ENCODE peak calls at places on chromosomes 13 and 19, in eight cellular contexts. J is tibial nerve, E is Peyer's patch, C is ovary, A is stomach, U is body of pancreas, T is breast epithelium, M is adrenal gland. K is an unnamed sample.

GRCh38 chr19:39915101-39915847 is 19.2 kb downstream of the FCGBP start:
- DNase-seq in J (no peak), E (no peak), C (no peak), A (peak; percentile 24), U (no peak), T (no peak), M (no peak), K (no peak)

GRCh38 chr13:59012731-59013130 is 1151.0 kb downstream of the DIAPH3 start:
- DNase-seq in J (no peak), E (no peak), C (no peak), A (no peak), U (no peak), T (no peak), M (no peak), K (no peak)

GRCh38 chr19:35124098-35125060 is 8.8 kb downstream of the FXYD3 start:
- DNase-seq in J (peak; percentile 93), E (peak; percentile 81), C (peak; percentile 93), A (peak; percentile 96), U (peak; percentile 98), T (peak; percentile 94), M (peak; percentile 95), K (peak; percentile 97)

GRCh38 chr13:83184819-83185218 is 697.5 kb downstream of the SLITRK1 start:
- DNase-seq in J (no peak), E (no peak), C (no peak), A (no peak), U (no peak), T (no peak), M (no peak), K (no peak)

GRCh38 chr13:94705081-94705751 is 7.1 kb downstream of the SOX21 start:
- DNase-seq in J (no peak), E (no peak), C (no peak), A (no peak), U (no peak), T (no peak), M (no peak), K (no peak)

GRCh38 chr13:98094678-98095266 is 48.1 kb upstream of the FARP1 start:
- DNase-seq in J (no peak), E (no peak), C (no peak), A (no peak), U (no peak), T (no peak), M (no peak), K (no peak)

GRCh38 chr19:2547033-2547680 is 71.2 kb downstream of the GADD45B start:
- DNase-seq in J (no peak), E (no peak), C (no peak), A (no peak), U (no peak), T (no peak), M (no peak), K (no peak)

GRCh38 chr13:51423766-51424165 is 29.1 kb downstream of the INTS6 start:
- DNase-seq in J (no peak), E (no peak), C (no peak), A (no peak), U (no peak), T (no peak), M (no peak), K (no peak)

GRCh38 chr13:31896427-31896826 is 135.1 kb upstream of the FRY start:
- DNase-seq in J (no peak), E (no peak), C (no peak), A (no peak), U (no peak), T (no peak), M (no peak), K (no peak)

GRCh38 chr13:107641574-107641973 is 573.8 kb downstream of the LIG4 start:
- DNase-seq in J (no peak), E (no peak), C (no peak), A (no peak), U (no peak), T (no peak), M (no peak), K (no peak)

GRCh38 chr13:66803759-66804456 is 426.2 kb downstream of the PCDH9 start:
- DNase-seq in J (no peak), E (no peak), C (no peak), A (no peak), U (no peak), T (no peak), M (no peak), K (no peak)

GRCh38 chr19:1923319-1923718 is 17.7 kb upstream of the CSNK1G2 start:
- DNase-seq in J (no peak), E (peak; percentile 68), C (no peak), A (no peak), U (no peak), T (no peak), M (no peak), K (no peak)

GRCh38 chr19:49590071-49590970 is 661 bp upstream of the PRR12 start:
- DNase-seq in J (peak; percentile 90), E (peak; percentile 100), C (peak; percentile 90), A (peak; percentile 99), U (peak; percentile 97), T (peak; percentile 98), M (peak; percentile 97), K (peak; percentile 93)

GRCh38 chr19:14088634-14089411 is 1.7 kb downstream of the SAMD1 start:
- DNase-seq in J (no peak), E (no peak), C (no peak), A (no peak), U (no peak), T (no peak), M (no peak), K (no peak)

GRCh38 chr19:14090509-14091085 is at the start of gene SAMD1:
- DNase-seq in J (peak; percentile 89), E (peak; percentile 91), C (peak; percentile 94), A (peak; percentile 93), U (peak; percentile 94), T (peak; percentile 88), M (peak; percentile 93), K (peak; percentile 94)

GRCh38 chr19:14091086-14091884 is 734 bp upstream of the SAMD1 start:
- DNase-seq in J (peak; percentile 59), E (no peak), C (no peak), A (no peak), U (peak; percentile 43), T (no peak), M (no peak), K (peak; percentile 56)

GRCh38 chr19:14089412-14089661 is 1.2 kb downstream of the SAMD1 start:
- DNase-seq in J (no peak), E (no peak), C (no peak), A (no peak), U (no peak), T (no peak), M (no peak), K (no peak)

DNA sequence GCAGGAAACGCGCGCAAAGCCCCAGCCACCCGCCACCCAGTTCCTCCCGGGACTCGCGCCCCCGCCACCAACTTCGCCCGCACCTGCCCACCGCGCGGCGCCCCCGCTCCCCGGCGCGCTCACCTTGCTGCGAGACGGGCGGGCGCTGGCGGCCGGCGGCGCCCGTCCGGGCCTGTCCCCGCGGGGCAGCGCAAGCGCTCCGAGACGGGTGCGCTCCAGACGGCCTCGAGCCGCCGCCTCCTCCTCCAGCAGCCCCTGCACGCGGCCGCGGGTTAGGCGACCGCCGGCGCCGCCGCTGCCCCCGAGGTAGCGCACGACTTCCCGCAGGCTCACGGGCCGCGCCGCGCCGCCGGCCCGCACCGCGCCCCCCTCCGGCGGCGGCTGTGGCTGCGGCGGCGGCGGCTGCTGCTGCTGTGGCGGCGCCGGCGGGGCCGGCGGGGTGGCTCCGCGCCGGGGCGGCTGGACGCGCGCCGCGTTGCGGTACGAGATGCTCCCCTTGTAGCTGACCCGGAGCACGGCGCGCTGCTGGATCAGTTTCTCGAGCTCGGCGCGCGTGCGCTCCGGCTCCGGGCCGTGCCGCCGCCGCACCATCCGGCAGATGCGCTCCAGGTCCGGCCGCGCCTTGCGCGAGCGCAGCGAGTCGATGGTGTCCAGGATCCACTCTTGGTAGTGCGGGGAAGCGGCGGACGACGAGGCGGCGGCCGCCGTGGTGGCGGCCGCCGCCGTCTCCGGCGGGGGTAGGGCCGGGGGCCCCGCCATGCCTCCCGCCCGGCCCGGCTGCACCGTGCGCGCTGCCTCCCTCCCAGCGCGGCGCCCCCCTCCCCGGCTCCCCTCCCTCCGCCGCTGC is 666 bp downstream of the SAMD1 start:
- DNase-seq in J (no peak), E (peak; percentile 36), C (peak; percentile 53), A (peak; percentile 62), U (peak; percentile 53), T (no peak), M (peak; percentile 65), K (peak; percentile 53)
- TF ChIP-seq CTCF in J (no peak), E (no peak), C (no peak), A (peak; percentile 21), U (no peak), T (peak; percentile 16), M (no peak), K (no peak)

DNA sequence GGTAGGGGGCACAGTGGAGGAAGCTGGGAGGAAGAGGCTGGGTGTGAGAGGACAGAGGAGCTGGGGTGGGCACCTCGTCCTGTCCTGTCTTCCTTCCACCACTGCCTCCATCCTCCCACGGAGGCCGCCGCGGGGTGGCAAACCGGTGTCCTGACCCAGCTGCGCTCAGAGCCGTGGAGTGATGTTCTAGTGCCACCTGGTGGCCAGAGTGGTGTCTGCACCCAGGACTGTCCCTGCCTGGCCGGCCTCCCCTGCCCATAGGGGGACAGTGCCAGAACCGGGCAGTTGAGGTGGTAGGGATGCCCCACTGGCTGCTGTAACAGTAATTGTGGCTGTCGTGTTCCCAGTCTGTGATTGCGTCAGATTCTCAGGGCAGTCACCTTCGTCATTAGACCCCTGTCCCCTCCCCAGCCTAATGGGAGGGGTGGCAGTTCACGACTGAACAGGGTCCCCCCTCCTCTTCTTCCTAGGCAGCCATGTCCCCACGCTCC is 11.1 kb upstream of the ARRDC2 start:
- DNase-seq in J (peak; percentile 80), E (peak; percentile 82), C (peak; percentile 79), A (peak; percentile 91), U (peak; percentile 87), T (peak; percentile 89), M (peak; percentile 84), K (peak; percentile 87)
- TF ChIP-seq POLR2A in J (no peak), E (no peak), C (peak; percentile 30), A (no peak), U (no peak), T (no peak), M (no peak), K (no peak)

GRCh38 chr13:112204881-112205327 is 138.0 kb downstream of the SOX1 start:
- DNase-seq in J (no peak), E (no peak), C (no peak), A (no peak), U (peak; percentile 62), T (no peak), M (peak; percentile 19), K (peak; percentile 48)

GRCh38 chr13:112202966-112203365 is 136.0 kb downstream of the SOX1 start:
- DNase-seq in J (no peak), E (no peak), C (no peak), A (no peak), U (no peak), T (no peak), M (no peak), K (no peak)

GRCh38 chr13:112203614-112204013 is 136.7 kb downstream of the SOX1 start:
- DNase-seq in J (no peak), E (no peak), C (no peak), A (no peak), U (no peak), T (no peak), M (no peak), K (no peak)

GRCh38 chr13:112205990-112206389 is 139.0 kb downstream of the SOX1 start:
- DNase-seq in J (no peak), E (no peak), C (no peak), A (no peak), U (no peak), T (no peak), M (no peak), K (no peak)

GRCh38 chr13:112204376-112204775 is 137.4 kb downstream of the SOX1 start:
- DNase-seq in J (no peak), E (no peak), C (no peak), A (no peak), U (no peak), T (no peak), M (no peak), K (no peak)
- H3K27me3 ChIP-seq in J (no peaks in the 10 kb centered on the region), E (no peaks in the 10 kb centered on the region), C (no peaks in the 10 kb centered on the region), A (peaks cover 33% of the 10 kb centered on the region), U (no peaks in the 10 kb centered on the region), T (peaks cover 68% of the 10 kb centered on the region), M (peaks cover 11% of the 10 kb centered on the region), K (peaks cover 22% of the 10 kb centered on the region)

GRCh38 chr19:19649580-19649995 is 6.1 kb upstream of the GMIP start:
- DNase-seq in J (no peak), E (no peak), C (no peak), A (no peak), U (no peak), T (no peak), M (no peak), K (peak; percentile 14)
- TF ChIP-seq CTCF in J (no peak), E (no peak), C (no peak), A (no peak), U (no peak), T (no peak), M (no peak), K (no peak)

K was measured in heart left ventricle.